ENCODE peak calls at places on chromosomes 12 and 14, in nine cellular contexts. One of them, this sample, is unnamed.
A peak's percentile ranks its signal among the peaks of the same experiment; 100 is the strongest.

GRCh38 chr14:105885561-105886320 is 359.4 kb downstream of the TMEM121 start:
- DNase-seq in progenitor cell of endocrine pancreas: no peak
- DNase-seq in stimulated activated naive CD8-positive, alpha-beta T cell treated with anti-CD3 and anti-CD28 coated beads, Interleukin-15, amount 100 ng/mL, for 72 hours: peak; percentile 4
- DNase-seq in EL: no peak
- DNase-seq in activated gamma-delta T cell: no peak
- DNase-seq in cardiac muscle cell: no peak
- DNase-seq in HS-5: no peak
- DNase-seq in WTC11: peak; percentile 1
- DNase-seq in endothelial cell: no peak
- DNase-seq in this sample: no peak

GRCh38 chr12:107349008-107349747 is 255.8 kb upstream of the CRY1 start:
- DNase-seq in progenitor cell of endocrine pancreas: no peak
- DNase-seq in stimulated activated naive CD8-positive, alpha-beta T cell treated with anti-CD3 and anti-CD28 coated beads, Interleukin-15, amount 100 ng/mL, for 72 hours: no peak
- DNase-seq in EL: peak; percentile 86
- DNase-seq in activated gamma-delta T cell: no peak
- DNase-seq in cardiac muscle cell: no peak
- DNase-seq in HS-5: peak; percentile 88
- DNase-seq in WTC11: no peak
- DNase-seq in endothelial cell: peak; percentile 9
- DNase-seq in this sample: peak; percentile 41

GRCh38 chr12:53733051-53733812 is 6.0 kb upstream of the CALCOCO1 start:
- DNase-seq in progenitor cell of endocrine pancreas: no peak
- DNase-seq in stimulated activated naive CD8-positive, alpha-beta T cell treated with anti-CD3 and anti-CD28 coated beads, Interleukin-15, amount 100 ng/mL, for 72 hours: no peak
- DNase-seq in EL: peak; percentile 78
- DNase-seq in activated gamma-delta T cell: no peak
- DNase-seq in cardiac muscle cell: no peak
- DNase-seq in HS-5: no peak
- DNase-seq in WTC11: no peak
- DNase-seq in endothelial cell: no peak
- DNase-seq in this sample: no peak

GRCh38 chr12:65561798-65562382 is 262.4 kb upstream of the HMGA2 start:
- DNase-seq in progenitor cell of endocrine pancreas: no peak
- DNase-seq in stimulated activated naive CD8-positive, alpha-beta T cell treated with anti-CD3 and anti-CD28 coated beads, Interleukin-15, amount 100 ng/mL, for 72 hours: no peak
- DNase-seq in EL: peak; percentile 95
- DNase-seq in activated gamma-delta T cell: no peak
- DNase-seq in cardiac muscle cell: no peak
- DNase-seq in HS-5: peak; percentile 87
- DNase-seq in WTC11: no peak
- DNase-seq in endothelial cell: no peak
- DNase-seq in this sample: no peak

GRCh38 chr12:15118946-15119345 is 102.3 kb downstream of the RERG start:
- DNase-seq in progenitor cell of endocrine pancreas: no peak
- DNase-seq in stimulated activated naive CD8-positive, alpha-beta T cell treated with anti-CD3 and anti-CD28 coated beads, Interleukin-15, amount 100 ng/mL, for 72 hours: no peak
- DNase-seq in EL: no peak
- DNase-seq in activated gamma-delta T cell: no peak
- DNase-seq in cardiac muscle cell: no peak
- DNase-seq in HS-5: no peak
- DNase-seq in WTC11: no peak
- DNase-seq in endothelial cell: no peak
- DNase-seq in this sample: no peak

GRCh38 chr12:130179191-130179590 is 16.9 kb downstream of the FZD10 start:
- DNase-seq in progenitor cell of endocrine pancreas: no peak
- DNase-seq in stimulated activated naive CD8-positive, alpha-beta T cell treated with anti-CD3 and anti-CD28 coated beads, Interleukin-15, amount 100 ng/mL, for 72 hours: no peak
- DNase-seq in EL: no peak
- DNase-seq in activated gamma-delta T cell: no peak
- DNase-seq in cardiac muscle cell: no peak
- DNase-seq in HS-5: no peak
- DNase-seq in WTC11: no peak
- DNase-seq in endothelial cell: no peak
- DNase-seq in this sample: no peak

GRCh38 chr14:22332671-22333407 is 256.2 kb downstream of the DAD1 start:
- DNase-seq in progenitor cell of endocrine pancreas: no peak
- DNase-seq in stimulated activated naive CD8-positive, alpha-beta T cell treated with anti-CD3 and anti-CD28 coated beads, Interleukin-15, amount 100 ng/mL, for 72 hours: no peak
- DNase-seq in EL: no peak
- DNase-seq in activated gamma-delta T cell: no peak
- DNase-seq in cardiac muscle cell: no peak
- DNase-seq in HS-5: no peak
- DNase-seq in WTC11: no peak
- DNase-seq in endothelial cell: no peak
- DNase-seq in this sample: no peak

GRCh38 chr12:95951515-95951914 is 8.4 kb downstream of the AMDHD1 start:
- DNase-seq in progenitor cell of endocrine pancreas: no peak
- DNase-seq in stimulated activated naive CD8-positive, alpha-beta T cell treated with anti-CD3 and anti-CD28 coated beads, Interleukin-15, amount 100 ng/mL, for 72 hours: no peak
- DNase-seq in EL: no peak
- DNase-seq in activated gamma-delta T cell: no peak
- DNase-seq in cardiac muscle cell: no peak
- DNase-seq in HS-5: no peak
- DNase-seq in WTC11: no peak
- DNase-seq in endothelial cell: no peak
- DNase-seq in this sample: no peak

GRCh38 chr12:118103601-118104382 is at the start of gene VSIG10:
- DNase-seq in progenitor cell of endocrine pancreas: peak; percentile 58
- DNase-seq in stimulated activated naive CD8-positive, alpha-beta T cell treated with anti-CD3 and anti-CD28 coated beads, Interleukin-15, amount 100 ng/mL, for 72 hours: peak; percentile 23
- DNase-seq in EL: peak; percentile 78
- DNase-seq in activated gamma-delta T cell: no peak
- DNase-seq in cardiac muscle cell: peak; percentile 67
- DNase-seq in HS-5: no peak
- DNase-seq in WTC11: peak; percentile 68
- DNase-seq in endothelial cell: peak; percentile 78
- DNase-seq in this sample: peak; percentile 89

GRCh38 chr14:75636100-75636692 is 24.5 kb downstream of the ERG28 start:
- DNase-seq in progenitor cell of endocrine pancreas: no peak
- DNase-seq in stimulated activated naive CD8-positive, alpha-beta T cell treated with anti-CD3 and anti-CD28 coated beads, Interleukin-15, amount 100 ng/mL, for 72 hours: no peak
- DNase-seq in EL: peak; percentile 81
- DNase-seq in activated gamma-delta T cell: no peak
- DNase-seq in cardiac muscle cell: no peak
- DNase-seq in HS-5: no peak
- DNase-seq in WTC11: peak; percentile 23
- DNase-seq in endothelial cell: no peak
- DNase-seq in this sample: peak; percentile 7

GRCh38 chr12:12010277-12011031 is 60.3 kb upstream of the BCL2L14 start:
- DNase-seq in progenitor cell of endocrine pancreas: no peak
- DNase-seq in stimulated activated naive CD8-positive, alpha-beta T cell treated with anti-CD3 and anti-CD28 coated beads, Interleukin-15, amount 100 ng/mL, for 72 hours: peak; percentile 90
- DNase-seq in EL: peak; percentile 56
- DNase-seq in activated gamma-delta T cell: no peak
- DNase-seq in cardiac muscle cell: no peak
- DNase-seq in HS-5: no peak
- DNase-seq in WTC11: no peak
- DNase-seq in endothelial cell: no peak
- DNase-seq in this sample: no peak

GRCh38 chr12:105741786-105742566 is 396.8 kb downstream of the NUAK1 start:
- DNase-seq in progenitor cell of endocrine pancreas: no peak
- DNase-seq in stimulated activated naive CD8-positive, alpha-beta T cell treated with anti-CD3 and anti-CD28 coated beads, Interleukin-15, amount 100 ng/mL, for 72 hours: no peak
- DNase-seq in EL: peak; percentile 86
- DNase-seq in activated gamma-delta T cell: no peak
- DNase-seq in cardiac muscle cell: no peak
- DNase-seq in HS-5: peak; percentile 22
- DNase-seq in WTC11: no peak
- DNase-seq in endothelial cell: no peak
- DNase-seq in this sample: no peak

GRCh38 chr14:103185051-103186027 is 62.1 kb downstream of the TNFAIP2 start:
- DNase-seq in progenitor cell of endocrine pancreas: no peak
- DNase-seq in stimulated activated naive CD8-positive, alpha-beta T cell treated with anti-CD3 and anti-CD28 coated beads, Interleukin-15, amount 100 ng/mL, for 72 hours: no peak
- DNase-seq in EL: peak; percentile 45
- DNase-seq in activated gamma-delta T cell: no peak
- DNase-seq in cardiac muscle cell: peak; percentile 42
- DNase-seq in HS-5: no peak
- DNase-seq in WTC11: no peak
- DNase-seq in endothelial cell: peak; percentile 15
- DNase-seq in this sample: peak; percentile 38

GRCh38 chr14:69921052-69921451 is 41.8 kb downstream of the SMOC1 start:
- DNase-seq in progenitor cell of endocrine pancreas: no peak
- DNase-seq in stimulated activated naive CD8-positive, alpha-beta T cell treated with anti-CD3 and anti-CD28 coated beads, Interleukin-15, amount 100 ng/mL, for 72 hours: no peak
- DNase-seq in EL: no peak
- DNase-seq in activated gamma-delta T cell: no peak
- DNase-seq in cardiac muscle cell: no peak
- DNase-seq in HS-5: no peak
- DNase-seq in WTC11: no peak
- DNase-seq in endothelial cell: no peak
- DNase-seq in this sample: no peak

GRCh38 chr12:54394281-54394719 is 9.8 kb upstream of the ZNF385A start:
- DNase-seq in progenitor cell of endocrine pancreas: no peak
- DNase-seq in stimulated activated naive CD8-positive, alpha-beta T cell treated with anti-CD3 and anti-CD28 coated beads, Interleukin-15, amount 100 ng/mL, for 72 hours: no peak
- DNase-seq in EL: peak; percentile 66
- DNase-seq in activated gamma-delta T cell: no peak
- DNase-seq in cardiac muscle cell: peak; percentile 78
- DNase-seq in HS-5: no peak
- DNase-seq in WTC11: peak; percentile 80
- DNase-seq in endothelial cell: peak; percentile 65
- DNase-seq in this sample: peak; percentile 47

GRCh38 chr14:96752594-96752993 is 44.6 kb upstream of the VRK1 start:
- DNase-seq in progenitor cell of endocrine pancreas: no peak
- DNase-seq in stimulated activated naive CD8-positive, alpha-beta T cell treated with anti-CD3 and anti-CD28 coated beads, Interleukin-15, amount 100 ng/mL, for 72 hours: no peak
- DNase-seq in EL: no peak
- DNase-seq in activated gamma-delta T cell: no peak
- DNase-seq in cardiac muscle cell: no peak
- DNase-seq in HS-5: no peak
- DNase-seq in WTC11: no peak
- DNase-seq in endothelial cell: no peak
- DNase-seq in this sample: no peak

GRCh38 chr14:91985521-91986255 is 38.2 kb upstream of the FBLN5 start:
- DNase-seq in progenitor cell of endocrine pancreas: no peak
- DNase-seq in stimulated activated naive CD8-positive, alpha-beta T cell treated with anti-CD3 and anti-CD28 coated beads, Interleukin-15, amount 100 ng/mL, for 72 hours: no peak
- DNase-seq in EL: peak; percentile 11
- DNase-seq in activated gamma-delta T cell: no peak
- DNase-seq in cardiac muscle cell: no peak
- DNase-seq in HS-5: no peak
- DNase-seq in WTC11: no peak
- DNase-seq in endothelial cell: no peak
- DNase-seq in this sample: no peak

GRCh38 chr12:65106948-65107347 is 14.2 kb downstream of the WIF1 start:
- DNase-seq in progenitor cell of endocrine pancreas: no peak
- DNase-seq in stimulated activated naive CD8-positive, alpha-beta T cell treated with anti-CD3 and anti-CD28 coated beads, Interleukin-15, amount 100 ng/mL, for 72 hours: no peak
- DNase-seq in EL: no peak
- DNase-seq in activated gamma-delta T cell: no peak
- DNase-seq in cardiac muscle cell: no peak
- DNase-seq in HS-5: no peak
- DNase-seq in WTC11: no peak
- DNase-seq in endothelial cell: no peak
- DNase-seq in this sample: no peak

GRCh38 chr14:26897186-26897585 is 299.4 kb upstream of the NOVA1 start:
- DNase-seq in progenitor cell of endocrine pancreas: no peak
- DNase-seq in stimulated activated naive CD8-positive, alpha-beta T cell treated with anti-CD3 and anti-CD28 coated beads, Interleukin-15, amount 100 ng/mL, for 72 hours: no peak
- DNase-seq in EL: no peak
- DNase-seq in activated gamma-delta T cell: no peak
- DNase-seq in cardiac muscle cell: no peak
- DNase-seq in HS-5: no peak
- DNase-seq in WTC11: no peak
- DNase-seq in endothelial cell: no peak
- DNase-seq in this sample: no peak

GRCh38 chr12:32377344-32378000 is 21.9 kb upstream of the FGD4 start:
- DNase-seq in progenitor cell of endocrine pancreas: peak; percentile 8
- DNase-seq in stimulated activated naive CD8-positive, alpha-beta T cell treated with anti-CD3 and anti-CD28 coated beads, Interleukin-15, amount 100 ng/mL, for 72 hours: no peak
- DNase-seq in EL: no peak
- DNase-seq in activated gamma-delta T cell: no peak
- DNase-seq in cardiac muscle cell: no peak
- DNase-seq in HS-5: no peak
- DNase-seq in WTC11: no peak
- DNase-seq in endothelial cell: no peak
- DNase-seq in this sample: no peak

GRCh38 chr12:28390716-28391452 is 200.6 kb downstream of the CCDC91 start:
- DNase-seq in progenitor cell of endocrine pancreas: no peak
- DNase-seq in stimulated activated naive CD8-positive, alpha-beta T cell treated with anti-CD3 and anti-CD28 coated beads, Interleukin-15, amount 100 ng/mL, for 72 hours: no peak
- DNase-seq in EL: no peak
- DNase-seq in activated gamma-delta T cell: no peak
- DNase-seq in cardiac muscle cell: no peak
- DNase-seq in HS-5: no peak
- DNase-seq in WTC11: no peak
- DNase-seq in endothelial cell: no peak
- DNase-seq in this sample: no peak

GRCh38 chr14:104724407-104724980 is 465 bp downstream of the ADSS1 start:
- DNase-seq in progenitor cell of endocrine pancreas: no peak
- DNase-seq in stimulated activated naive CD8-positive, alpha-beta T cell treated with anti-CD3 and anti-CD28 coated beads, Interleukin-15, amount 100 ng/mL, for 72 hours: peak; percentile 25
- DNase-seq in EL: no peak
- DNase-seq in activated gamma-delta T cell: no peak
- DNase-seq in cardiac muscle cell: peak; percentile 24
- DNase-seq in HS-5: no peak
- DNase-seq in WTC11: no peak
- DNase-seq in endothelial cell: no peak
- DNase-seq in this sample: peak; percentile 79

GRCh38 chr12:98870521-98870920 is 225.4 kb downstream of the APAF1 start:
- DNase-seq in progenitor cell of endocrine pancreas: no peak
- DNase-seq in stimulated activated naive CD8-positive, alpha-beta T cell treated with anti-CD3 and anti-CD28 coated beads, Interleukin-15, amount 100 ng/mL, for 72 hours: no peak
- DNase-seq in EL: no peak
- DNase-seq in activated gamma-delta T cell: no peak
- DNase-seq in cardiac muscle cell: no peak
- DNase-seq in HS-5: no peak
- DNase-seq in WTC11: no peak
- DNase-seq in endothelial cell: no peak
- DNase-seq in this sample: peak; percentile 5

GRCh38 chr12:47095446-47096236 is 15.9 kb upstream of the AMIGO2 start:
- DNase-seq in progenitor cell of endocrine pancreas: no peak
- DNase-seq in stimulated activated naive CD8-positive, alpha-beta T cell treated with anti-CD3 and anti-CD28 coated beads, Interleukin-15, amount 100 ng/mL, for 72 hours: no peak
- DNase-seq in EL: peak; percentile 91
- DNase-seq in activated gamma-delta T cell: no peak
- DNase-seq in cardiac muscle cell: no peak
- DNase-seq in HS-5: peak; percentile 57
- DNase-seq in WTC11: no peak
- DNase-seq in endothelial cell: no peak
- DNase-seq in this sample: no peak

This sample was measured in NCI-H146.